ENCODE peak calls at places on chromosomes 13 and 19, in four cellular contexts. M is ovary, Z is NCI-H1930, U is activated T-cell treated with anti-CD3 and anti-CD28 coated beads for 24 hours. C is an unnamed sample.

GRCh38 chr13:101490400-101491015 is 38.0 kb downstream of the ITGBL1 start:
- DNase-seq in Z (no peak), M (no peak), U (no peak), C (peak; percentile 48)

GRCh38 chr19:39341122-39341719 is 1.0 kb upstream of the SAMD4B start:
- DNase-seq in M (peak; percentile 52), Z (no peak), U (no peak), C (no peak)

GRCh38 chr19:47542030-47542475 is 27.2 kb upstream of the NAPA start:
- DNase-seq in U (no peak), M (no peak), Z (no peak), C (no peak)

GRCh38 chr19:33175886-33176669 is 18.1 kb upstream of the LRP3 start:
- DNase-seq in Z (no peak), U (peak; percentile 13), M (peak; percentile 45), C (peak; percentile 22)

GRCh38 chr19:21947775-21948174 is 63.0 kb downstream of the ZNF208 start:
- DNase-seq in M (no peak), Z (no peak), U (no peak), C (no peak)

GRCh38 chr13:91133941-91134772 is 213.3 kb upstream of the MIR17HG start:
- DNase-seq in M (no peak), Z (peak; percentile 58), U (peak; percentile 6), C (peak; percentile 81)

GRCh38 chr13:44609137-44609536 is 33.0 kb upstream of the TSC22D1 start:
- DNase-seq in U (no peak), M (no peak), Z (no peak), C (no peak)

GRCh38 chr13:70098669-70099068 is 9.0 kb upstream of the ATXN8OS start:
- DNase-seq in M (no peak), Z (no peak), U (no peak), C (peak; percentile 28)

GRCh38 chr19:14941189-14941588 is at the start of gene OR7C2:
- DNase-seq in U (no peak), Z (no peak), M (no peak), C (no peak)

GRCh38 chr13:21673592-21674270 is 2.9 kb downstream of the FGF9 start:
- DNase-seq in M (no peak), Z (peak; percentile 67), U (no peak), C (no peak)

GRCh38 chr19:45045671-45046353 is 7.0 kb downstream of the CLASRP start:
- DNase-seq in Z (no peak), M (no peak), U (no peak), C (no peak)

GRCh38 chr13:111877906-111878305 is 189.0 kb upstream of the SOX1 start:
- DNase-seq in U (no peak), Z (no peak), M (no peak), C (no peak)

GRCh38 chr13:90675129-90675528 is 672.4 kb upstream of the MIR17HG start:
- DNase-seq in Z (no peak), M (no peak), U (no peak), C (peak; percentile 4)

GRCh38 chr13:27481766-27482165 is 31.4 kb upstream of the MTIF3 start:
- DNase-seq in Z (peak; percentile 56), M (peak; percentile 21), U (no peak), C (peak; percentile 6)

GRCh38 chr13:20190481-20191310 is 2.0 kb downstream of the GJB2 start:
- DNase-seq in U (no peak), Z (no peak), M (no peak), C (peak; percentile 85)

GRCh38 chr13:90824027-90824426 is 523.5 kb upstream of the MIR17HG start:
- DNase-seq in U (no peak), Z (no peak), M (no peak), C (peak; percentile 59)

GRCh38 chr19:14943601-14944000 is 2.3 kb downstream of the OR7C2 start:
- DNase-seq in M (no peak), U (no peak), Z (no peak), C (no peak)

GRCh38 chr13:21671793-21672680 is 1.2 kb downstream of the FGF9 start:
- DNase-seq in U (no peak), M (no peak), Z (no peak), C (peak; percentile 15)

GRCh38 chr13:97653741-97654140 is 219.8 kb downstream of the RAP2A start:
- DNase-seq in U (no peak), Z (no peak), M (no peak), C (no peak)

GRCh38 chr13:82358284-82358683 is 1524.0 kb downstream of the SLITRK1 start:
- DNase-seq in U (no peak), M (no peak), Z (no peak), C (no peak)

GRCh38 chr19:46404039-46404883 is 9.1 kb downstream of the CCDC8 start:
- DNase-seq in Z (peak; percentile 85), U (no peak), M (peak; percentile 82), C (peak; percentile 46)

GRCh38 chr13:43303040-43303729 is 279.8 kb downstream of the DNAJC15 start:
- DNase-seq in M (peak; percentile 58), U (no peak), Z (peak; percentile 37), C (peak; percentile 52)

GRCh38 chr13:27118428-27119054 is 53.1 kb downstream of the USP12 start:
- DNase-seq in M (no peak), Z (no peak), U (no peak), C (no peak)

GRCh38 chr13:25803626-25804025 is 248.2 kb downstream of the SHISA2 start:
- DNase-seq in U (no peak), M (no peak), Z (no peak), C (no peak)

GRCh38 chr13:84645196-84646071 is 763.2 kb upstream of the SLITRK1 start:
- DNase-seq in U (no peak), M (no peak), Z (no peak), C (peak; percentile 37)

C was measured in renal cortical epithelial cell.